ENCODE peak calls at places on chromosomes 16 and 17, in eight cellular contexts. One of them, this sample, is unnamed.

GRCh38 chr16:27243725-27244362 is 24.7 kb downstream of the NSMCE1 start:
- DNase-seq in tibial nerve: no peak
- DNase-seq in GM23338: no peak
- DNase-seq in ovary: no peak
- DNase-seq in uterus: no peak
- DNase-seq in endodermal cell: peak; percentile 41
- DNase-seq in CD8-positive, alpha-beta T cell: no peak
- DNase-seq in IMR-90: no peak
- DNase-seq in this sample: no peak

GRCh38 chr17:45160505-45161287 is 979 bp upstream of the HEXIM2 start:
- DNase-seq in IMR-90: peak; percentile 61
- DNase-seq in CD8-positive, alpha-beta T cell: peak; percentile 61
- DNase-seq in GM23338: peak; percentile 95
- DNase-seq in endodermal cell: peak; percentile 98
- DNase-seq in tibial nerve: peak; percentile 63
- DNase-seq in ovary: peak; percentile 82
- DNase-seq in uterus: peak; percentile 74
- DNase-seq in this sample: peak; percentile 79

GRCh38 chr17:74821655-74822328 is 37.9 kb downstream of the GRIN2C start:
- DNase-seq in endodermal cell: no peak
- DNase-seq in ovary: no peak
- DNase-seq in CD8-positive, alpha-beta T cell: no peak
- DNase-seq in uterus: no peak
- DNase-seq in IMR-90: no peak
- DNase-seq in tibial nerve: no peak
- DNase-seq in GM23338: no peak
- DNase-seq in this sample: no peak

GRCh38 chr17:60392845-60393702 is 1.1 kb upstream of the USP32 start:
- DNase-seq in endodermal cell: peak; percentile 60
- DNase-seq in IMR-90: peak; percentile 60
- DNase-seq in CD8-positive, alpha-beta T cell: no peak
- DNase-seq in tibial nerve: peak; percentile 40
- DNase-seq in uterus: peak; percentile 31
- DNase-seq in GM23338: peak; percentile 26
- DNase-seq in ovary: peak; percentile 26
- DNase-seq in this sample: peak; percentile 80

GRCh38 chr17:60803059-60803458 is 125.4 kb downstream of the BCAS3 start:
- DNase-seq in tibial nerve: no peak
- DNase-seq in uterus: no peak
- DNase-seq in GM23338: no peak
- DNase-seq in CD8-positive, alpha-beta T cell: no peak
- DNase-seq in endodermal cell: no peak
- DNase-seq in IMR-90: no peak
- DNase-seq in ovary: no peak
- DNase-seq in this sample: no peak

GRCh38 chr17:44198721-44199552 is 747 bp downstream of the ATXN7L3 start:
- DNase-seq in IMR-90: peak; percentile 28
- DNase-seq in tibial nerve: no peak
- DNase-seq in GM23338: peak; percentile 82
- DNase-seq in ovary: peak; percentile 75
- DNase-seq in CD8-positive, alpha-beta T cell: peak; percentile 52
- DNase-seq in uterus: peak; percentile 54
- DNase-seq in endodermal cell: peak; percentile 93
- DNase-seq in this sample: peak; percentile 81

GRCh38 chr16:71929048-71929447 is 33.7 kb downstream of the IST1 start:
- DNase-seq in endodermal cell: no peak
- DNase-seq in CD8-positive, alpha-beta T cell: no peak
- DNase-seq in ovary: no peak
- DNase-seq in IMR-90: peak; percentile 91
- DNase-seq in uterus: no peak
- DNase-seq in tibial nerve: no peak
- DNase-seq in GM23338: no peak
- DNase-seq in this sample: peak; percentile 42

GRCh38 chr17:7632492-7632894 is 2.6 kb downstream of the SHBG start:
- DNase-seq in GM23338: peak; percentile 86
- DNase-seq in uterus: no peak
- DNase-seq in endodermal cell: peak; percentile 88
- DNase-seq in tibial nerve: no peak
- DNase-seq in CD8-positive, alpha-beta T cell: no peak
- DNase-seq in ovary: no peak
- DNase-seq in IMR-90: peak; percentile 54
- DNase-seq in this sample: peak; percentile 72

GRCh38 chr17:83069571-83069906 is 9.9 kb upstream of the METRNL start:
- DNase-seq in ovary: peak; percentile 6
- DNase-seq in tibial nerve: no peak
- DNase-seq in GM23338: no peak
- DNase-seq in IMR-90: no peak
- DNase-seq in endodermal cell: no peak
- DNase-seq in uterus: no peak
- DNase-seq in CD8-positive, alpha-beta T cell: no peak
- DNase-seq in this sample: no peak

GRCh38 chr17:67365762-67366192 is 600 bp downstream of the PSMD12 start:
- DNase-seq in ovary: no peak
- DNase-seq in CD8-positive, alpha-beta T cell: no peak
- DNase-seq in GM23338: no peak
- DNase-seq in uterus: no peak
- DNase-seq in endodermal cell: no peak
- DNase-seq in IMR-90: peak; percentile 78
- DNase-seq in tibial nerve: no peak
- DNase-seq in this sample: no peak

GRCh38 chr16:66007717-66008116 is 358.8 kb upstream of the CDH5 start:
- DNase-seq in uterus: no peak
- DNase-seq in ovary: no peak
- DNase-seq in CD8-positive, alpha-beta T cell: no peak
- DNase-seq in endodermal cell: peak; percentile 46
- DNase-seq in IMR-90: peak; percentile 93
- DNase-seq in GM23338: no peak
- DNase-seq in tibial nerve: no peak
- DNase-seq in this sample: no peak

GRCh38 chr17:46139365-46140210 is 53.6 kb downstream of the KANSL1 start:
- DNase-seq in ovary: no peak
- DNase-seq in uterus: no peak
- DNase-seq in IMR-90: no peak
- DNase-seq in tibial nerve: no peak
- DNase-seq in CD8-positive, alpha-beta T cell: no peak
- DNase-seq in GM23338: no peak
- DNase-seq in endodermal cell: no peak
- DNase-seq in this sample: no peak

GRCh38 chr16:48997946-48998345 is 283.7 kb downstream of the CBLN1 start:
- DNase-seq in uterus: no peak
- DNase-seq in tibial nerve: no peak
- DNase-seq in endodermal cell: no peak
- DNase-seq in GM23338: no peak
- DNase-seq in CD8-positive, alpha-beta T cell: no peak
- DNase-seq in ovary: no peak
- DNase-seq in IMR-90: no peak
- DNase-seq in this sample: no peak

GRCh38 chr16:1002399-1003161 is 21.0 kb downstream of the SOX8 start:
- DNase-seq in IMR-90: peak; percentile 81
- DNase-seq in ovary: no peak
- DNase-seq in CD8-positive, alpha-beta T cell: peak; percentile 66
- DNase-seq in endodermal cell: peak; percentile 83
- DNase-seq in tibial nerve: peak; percentile 56
- DNase-seq in GM23338: no peak
- DNase-seq in uterus: peak; percentile 26
- DNase-seq in this sample: peak; percentile 87

GRCh38 chr17:39800540-39800939 is 62.8 kb downstream of the GRB7 start:
- DNase-seq in GM23338: peak; percentile 22
- DNase-seq in tibial nerve: no peak
- DNase-seq in CD8-positive, alpha-beta T cell: peak; percentile 61
- DNase-seq in IMR-90: no peak
- DNase-seq in endodermal cell: no peak
- DNase-seq in ovary: no peak
- DNase-seq in uterus: no peak
- DNase-seq in this sample: no peak

DNA sequence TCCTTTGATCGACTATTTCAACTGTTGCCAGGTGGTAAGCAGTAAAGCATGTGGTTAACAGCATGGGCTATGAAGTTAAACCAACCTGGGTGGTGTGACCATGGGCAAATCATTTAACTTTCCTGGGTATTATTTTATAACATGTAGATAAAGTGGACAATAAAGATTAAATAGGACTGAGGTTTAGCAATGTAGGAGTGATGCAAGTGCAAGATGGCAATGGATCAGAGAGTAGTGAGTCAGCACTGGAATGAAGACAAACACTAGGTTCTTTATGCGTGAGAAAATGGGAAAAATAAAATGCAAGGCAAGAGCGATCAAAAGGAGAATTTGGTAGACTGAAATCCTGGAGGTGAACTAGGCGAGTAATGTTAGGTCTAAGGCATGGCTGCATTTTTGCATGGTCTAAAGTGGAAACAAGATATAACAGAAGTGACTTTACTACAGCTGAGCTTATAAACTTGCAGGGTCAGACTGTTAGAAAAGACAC is 222.4 kb upstream of the AXIN2 start:
- DNase-seq in CD8-positive, alpha-beta T cell: no peak
- DNase-seq in uterus: peak; percentile 53
- DNase-seq in ovary: no peak
- DNase-seq in endodermal cell: no peak
- DNase-seq in tibial nerve: no peak
- DNase-seq in GM23338: no peak
- DNase-seq in IMR-90: peak; percentile 94
- DNase-seq in this sample: peak; percentile 93
- H3K27ac ChIP-seq in CD8-positive, alpha-beta T cell: no peak overlapping the region
- H3K27ac ChIP-seq in uterus: peak overlapping the region; percentile 89
- H3K27ac ChIP-seq in ovary: no peak overlapping the region
- H3K27ac ChIP-seq in endodermal cell: no peak overlapping the region
- H3K27ac ChIP-seq in tibial nerve: no peak overlapping the region
- H3K27ac ChIP-seq in GM23338: no peak overlapping the region
- H3K27ac ChIP-seq in IMR-90: peak overlapping the region; percentile 11
- H3K27ac ChIP-seq in this sample: no peak overlapping the region

GRCh38 chr17:57948555-57949420 is 6.4 kb downstream of the CUEDC1 start:
- DNase-seq in tibial nerve: no peak
- DNase-seq in GM23338: peak; percentile 45
- DNase-seq in IMR-90: peak; percentile 96
- DNase-seq in CD8-positive, alpha-beta T cell: no peak
- DNase-seq in ovary: no peak
- DNase-seq in uterus: peak; percentile 57
- DNase-seq in endodermal cell: peak; percentile 72
- DNase-seq in this sample: peak; percentile 82
- H3K4me1 ChIP-seq in tibial nerve: peaks cover 28% of the 10 kb centered on the region
- H3K4me1 ChIP-seq in GM23338: peaks cover 31% of the 10 kb centered on the region
- H3K4me1 ChIP-seq in IMR-90: peaks cover 33% of the 10 kb centered on the region
- H3K4me1 ChIP-seq in CD8-positive, alpha-beta T cell: peaks cover 6% of the 10 kb centered on the region
- H3K4me1 ChIP-seq in ovary: peaks cover 9% of the 10 kb centered on the region
- H3K4me1 ChIP-seq in uterus: peaks cover 25% of the 10 kb centered on the region
- H3K4me1 ChIP-seq in endodermal cell: peaks cover 19% of the 10 kb centered on the region
- H3K4me1 ChIP-seq in this sample: peaks cover 6% of the 10 kb centered on the region

GRCh38 chr16:75647492-75648264 is at the start of the genes KARS1 and TERF2IP:
- DNase-seq in GM23338: peak; percentile 94
- DNase-seq in IMR-90: peak; percentile 91
- DNase-seq in CD8-positive, alpha-beta T cell: peak; percentile 93
- DNase-seq in tibial nerve: peak; percentile 86
- DNase-seq in endodermal cell: peak; percentile 97
- DNase-seq in uterus: peak; percentile 90
- DNase-seq in ovary: peak; percentile 90
- DNase-seq in this sample: peak; percentile 93

GRCh38 chr16:75648265-75649076 is 898 bp downstream of the TERF2IP start:
- DNase-seq in uterus: peak; percentile 79
- DNase-seq in tibial nerve: peak; percentile 87
- DNase-seq in CD8-positive, alpha-beta T cell: peak; percentile 88
- DNase-seq in GM23338: peak; percentile 91
- DNase-seq in endodermal cell: peak; percentile 93
- DNase-seq in ovary: peak; percentile 84
- DNase-seq in IMR-90: peak; percentile 65
- DNase-seq in this sample: peak; percentile 74

GRCh38 chr16:75640598-75640997 is 6.9 kb downstream of the KARS1 start:
- DNase-seq in ovary: no peak
- DNase-seq in GM23338: no peak
- DNase-seq in uterus: no peak
- DNase-seq in IMR-90: peak; percentile 86
- DNase-seq in CD8-positive, alpha-beta T cell: no peak
- DNase-seq in endodermal cell: no peak
- DNase-seq in tibial nerve: no peak
- DNase-seq in this sample: no peak

GRCh38 chr16:75647138-75647491 is 350 bp downstream of the KARS1 start:
- DNase-seq in ovary: no peak
- DNase-seq in endodermal cell: no peak
- DNase-seq in IMR-90: no peak
- DNase-seq in CD8-positive, alpha-beta T cell: no peak
- DNase-seq in tibial nerve: no peak
- DNase-seq in uterus: no peak
- DNase-seq in GM23338: no peak
- DNase-seq in this sample: no peak

GRCh38 chr16:75644240-75645012 is 3.0 kb downstream of the KARS1 start:
- DNase-seq in endodermal cell: no peak
- DNase-seq in uterus: no peak
- DNase-seq in tibial nerve: no peak
- DNase-seq in GM23338: no peak
- DNase-seq in IMR-90: no peak
- DNase-seq in ovary: no peak
- DNase-seq in CD8-positive, alpha-beta T cell: no peak
- DNase-seq in this sample: no peak
- H3K27ac ChIP-seq in endodermal cell: no peak overlapping the region
- H3K27ac ChIP-seq in uterus: no peak overlapping the region
- H3K27ac ChIP-seq in tibial nerve: no peak overlapping the region
- H3K27ac ChIP-seq in GM23338: peak overlapping the region; percentile 56
- H3K27ac ChIP-seq in IMR-90: no peak overlapping the region
- H3K27ac ChIP-seq in ovary: no peak overlapping the region
- H3K27ac ChIP-seq in CD8-positive, alpha-beta T cell: no peak overlapping the region
- H3K27ac ChIP-seq in this sample: no peak overlapping the region

DNA sequence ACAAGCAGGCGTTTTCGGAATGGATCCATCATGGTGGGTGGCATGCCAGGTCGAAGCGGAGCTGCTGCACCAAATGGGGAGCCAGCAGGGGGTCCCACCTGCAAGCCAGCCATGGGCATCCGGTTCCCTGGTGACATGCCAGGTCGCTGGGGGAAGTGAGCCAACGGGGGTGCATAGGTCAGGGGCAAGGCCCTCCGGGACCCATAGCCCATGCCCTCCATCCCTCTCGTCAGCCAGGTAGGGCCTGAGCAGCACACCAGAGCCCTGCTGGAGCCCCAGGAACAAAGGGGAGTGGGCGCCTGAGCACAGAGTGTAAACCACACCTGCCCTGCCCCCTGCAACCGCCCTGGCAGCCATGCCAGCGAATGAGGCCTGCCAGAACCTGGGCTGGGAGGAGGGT is 5.0 kb downstream of the SMARCD2 start:
- DNase-seq in ovary: no peak
- DNase-seq in CD8-positive, alpha-beta T cell: no peak
- DNase-seq in uterus: no peak
- DNase-seq in GM23338: no peak
- DNase-seq in tibial nerve: no peak
- DNase-seq in endodermal cell: no peak
- DNase-seq in IMR-90: no peak
- DNase-seq in this sample: no peak
- H3K4me1 ChIP-seq in ovary: peaks cover 24% of the 10 kb centered on the region
- H3K4me1 ChIP-seq in CD8-positive, alpha-beta T cell: peaks cover 53% of the 10 kb centered on the region
- H3K4me1 ChIP-seq in uterus: peaks cover 14% of the 10 kb centered on the region
- H3K4me1 ChIP-seq in GM23338: peaks cover 28% of the 10 kb centered on the region
- H3K4me1 ChIP-seq in tibial nerve: peaks cover 43% of the 10 kb centered on the region
- H3K4me1 ChIP-seq in endodermal cell: peaks cover 10% of the 10 kb centered on the region
- H3K4me1 ChIP-seq in IMR-90: peaks cover 21% of the 10 kb centered on the region
- H3K4me1 ChIP-seq in this sample: peaks cover 26% of the 10 kb centered on the region

GRCh38 chr16:82156761-82157654 is 13.0 kb downstream of the MPHOSPH6 start:
- DNase-seq in CD8-positive, alpha-beta T cell: no peak
- DNase-seq in GM23338: no peak
- DNase-seq in tibial nerve: no peak
- DNase-seq in endodermal cell: no peak
- DNase-seq in ovary: no peak
- DNase-seq in uterus: no peak
- DNase-seq in IMR-90: peak; percentile 13
- DNase-seq in this sample: peak; percentile 82
- H3K27ac ChIP-seq in CD8-positive, alpha-beta T cell: no peak overlapping the region
- H3K27ac ChIP-seq in GM23338: no peak overlapping the region
- H3K27ac ChIP-seq in tibial nerve: no peak overlapping the region
- H3K27ac ChIP-seq in endodermal cell: no peak overlapping the region
- H3K27ac ChIP-seq in ovary: no peak overlapping the region
- H3K27ac ChIP-seq in uterus: peak overlapping the region; percentile 75
- H3K27ac ChIP-seq in IMR-90: peak overlapping the region; percentile 71
- H3K27ac ChIP-seq in this sample: no peak overlapping the region

This sample was measured in cardiac muscle cell.